ENCODE peak calls at places on chromosome 3, in four cellular contexts. One of them, this sample, is unnamed.

GRCh38 chr3:24686764-24687163 is 192.1 kb upstream of the THRB start:
- DNase-seq in heart right ventricle: no peak
- DNase-seq in DND-41: no peak
- DNase-seq in AG04450: no peak
- DNase-seq in this sample: no peak

GRCh38 chr3:60839242-60839641 is 412.0 kb downstream of the FHIT start:
- DNase-seq in heart right ventricle: no peak
- DNase-seq in AG04450: no peak
- DNase-seq in DND-41: no peak
- DNase-seq in this sample: no peak

GRCh38 chr3:79361748-79362378 is 405.9 kb downstream of the ROBO1 start:
- DNase-seq in AG04450: peak
- DNase-seq in heart right ventricle: peak
- DNase-seq in DND-41: no peak
- DNase-seq in this sample: peak

GRCh38 chr3:37183375-37183831 is 9.0 kb upstream of the LRRFIP2 start:
- DNase-seq in DND-41: no peak
- DNase-seq in AG04450: peak
- DNase-seq in heart right ventricle: no peak
- DNase-seq in this sample: no peak

GRCh38 chr3:39208463-39209055 is 16.2 kb upstream of the XIRP1 start:
- DNase-seq in AG04450: peak
- DNase-seq in DND-41: peak
- DNase-seq in heart right ventricle: peak
- DNase-seq in this sample: peak

GRCh38 chr3:43076857-43077256 is 29.0 kb downstream of the POMGNT2 start:
- DNase-seq in heart right ventricle: no peak
- DNase-seq in AG04450: no peak
- DNase-seq in DND-41: no peak
- DNase-seq in this sample: no peak

GRCh38 chr3:193681631-193682030 is 88.6 kb downstream of the OPA1 start:
- DNase-seq in AG04450: no peak
- DNase-seq in DND-41: no peak
- DNase-seq in heart right ventricle: no peak
- DNase-seq in this sample: no peak

GRCh38 chr3:187679638-187680396 is 9.6 kb upstream of the SST start:
- DNase-seq in AG04450: peak
- DNase-seq in heart right ventricle: peak
- DNase-seq in DND-41: peak
- DNase-seq in this sample: peak

GRCh38 chr3:100522125-100522524 is 29.7 kb downstream of the TMEM45A start:
- DNase-seq in AG04450: no peak
- DNase-seq in heart right ventricle: no peak
- DNase-seq in DND-41: no peak
- DNase-seq in this sample: no peak

GRCh38 chr3:10000686-10001085 is 14.0 kb upstream of the EMC3 start:
- DNase-seq in AG04450: no peak
- DNase-seq in heart right ventricle: no peak
- DNase-seq in DND-41: no peak
- DNase-seq in this sample: no peak

GRCh38 chr3:10888523-10889081 is 72.6 kb downstream of the SLC6A11 start:
- DNase-seq in AG04450: no peak
- DNase-seq in DND-41: no peak
- DNase-seq in heart right ventricle: no peak
- DNase-seq in this sample: no peak

GRCh38 chr3:98735296-98735695 is 27.8 kb upstream of the ST3GAL6 start:
- DNase-seq in AG04450: no peak
- DNase-seq in heart right ventricle: no peak
- DNase-seq in DND-41: no peak
- DNase-seq in this sample: no peak

GRCh38 chr3:12978682-12979081 is 94.5 kb downstream of the IQSEC1 start:
- DNase-seq in heart right ventricle: no peak
- DNase-seq in DND-41: no peak
- DNase-seq in AG04450: no peak
- DNase-seq in this sample: no peak

GRCh38 chr3:46708401-46709146 is 7.4 kb downstream of the TMIE start:
- DNase-seq in heart right ventricle: no peak
- DNase-seq in AG04450: no peak
- DNase-seq in DND-41: no peak
- DNase-seq in this sample: no peak

GRCh38 chr3:50608278-50608677 is 3.3 kb downstream of the CISH start:
- DNase-seq in DND-41: peak
- DNase-seq in AG04450: no peak
- DNase-seq in heart right ventricle: no peak
- DNase-seq in this sample: no peak

GRCh38 chr3:50607271-50608091 is 4.1 kb downstream of the CISH start:
- DNase-seq in DND-41: peak
- DNase-seq in heart right ventricle: no peak
- DNase-seq in AG04450: no peak
- DNase-seq in this sample: no peak

GRCh38 chr3:50609743-50610085 is 1.9 kb downstream of the CISH start:
- DNase-seq in AG04450: no peak
- DNase-seq in heart right ventricle: no peak
- DNase-seq in DND-41: peak
- DNase-seq in this sample: no peak

GRCh38 chr3:50610181-50610971 is 1.2 kb downstream of the CISH start:
- DNase-seq in heart right ventricle: no peak
- DNase-seq in DND-41: peak
- DNase-seq in AG04450: no peak
- DNase-seq in this sample: no peak

DNA sequence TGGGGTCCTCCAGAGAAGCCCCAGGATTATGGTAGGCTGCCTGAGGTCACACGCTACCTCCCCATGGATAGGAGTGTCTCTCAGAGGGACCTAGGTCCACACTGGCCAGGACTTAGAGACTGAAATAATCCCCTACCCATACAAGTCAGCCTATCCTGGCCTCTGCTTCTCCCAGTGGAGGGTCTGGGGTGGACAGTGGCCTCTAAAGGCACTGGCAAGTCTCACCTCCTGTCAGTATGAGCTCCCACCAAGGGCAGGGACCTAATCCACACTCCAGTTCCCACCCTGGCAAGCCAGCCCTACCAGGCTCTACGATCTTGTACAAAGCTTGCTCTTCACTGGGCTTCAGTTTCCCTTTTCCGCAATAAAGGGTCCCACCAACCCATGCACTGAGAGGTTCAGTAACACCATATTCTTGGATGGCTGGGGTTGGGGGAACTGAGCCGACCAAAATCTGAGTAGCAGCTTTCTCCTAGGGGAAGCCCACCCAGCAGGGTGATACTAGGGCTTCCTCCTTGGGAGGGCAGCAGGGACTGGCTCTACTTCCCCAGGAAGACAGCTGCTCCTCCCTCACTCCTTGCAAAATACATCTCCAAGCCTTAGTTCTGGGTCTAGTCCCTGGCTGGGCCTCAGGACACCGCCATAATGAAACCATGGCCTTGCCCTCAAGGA is 2.4 kb downstream of the CISH start:
- DNase-seq in DND-41: peak
- DNase-seq in AG04450: no peak
- DNase-seq in heart right ventricle: no peak
- DNase-seq in this sample: no peak
- H3K4me3 ChIP-seq in DND-41: peak
- H3K4me3 ChIP-seq in AG04450: no peak
- H3K4me3 ChIP-seq in heart right ventricle: no peak
- H3K4me3 ChIP-seq in this sample: no peak

DNA sequence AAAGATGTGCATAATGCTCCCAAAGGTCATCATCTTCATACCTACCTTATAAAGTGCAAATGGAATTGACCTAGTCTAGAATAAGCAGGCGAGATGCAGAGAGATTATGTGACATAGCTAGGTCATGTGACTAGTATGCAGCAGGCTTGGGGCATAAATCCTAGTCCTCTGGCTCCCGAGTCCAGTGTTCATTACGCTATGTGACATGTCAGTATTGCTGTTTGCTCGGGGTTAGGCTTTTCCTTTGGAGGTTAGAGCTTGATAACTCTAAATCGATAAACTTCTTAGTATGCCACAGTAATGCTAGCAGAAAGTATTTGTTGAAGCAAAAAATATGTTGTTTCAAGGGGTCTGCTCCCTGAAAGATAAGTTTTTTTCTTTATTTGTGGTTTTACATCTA is 481.7 kb upstream of the TPRG1 start:
- DNase-seq in heart right ventricle: no peak
- DNase-seq in AG04450: no peak
- DNase-seq in DND-41: no peak
- DNase-seq in this sample: no peak
- H3K4me3 ChIP-seq in heart right ventricle: no peak
- H3K4me3 ChIP-seq in AG04450: no peak
- H3K4me3 ChIP-seq in DND-41: no peak
- H3K4me3 ChIP-seq in this sample: no peak

DNA sequence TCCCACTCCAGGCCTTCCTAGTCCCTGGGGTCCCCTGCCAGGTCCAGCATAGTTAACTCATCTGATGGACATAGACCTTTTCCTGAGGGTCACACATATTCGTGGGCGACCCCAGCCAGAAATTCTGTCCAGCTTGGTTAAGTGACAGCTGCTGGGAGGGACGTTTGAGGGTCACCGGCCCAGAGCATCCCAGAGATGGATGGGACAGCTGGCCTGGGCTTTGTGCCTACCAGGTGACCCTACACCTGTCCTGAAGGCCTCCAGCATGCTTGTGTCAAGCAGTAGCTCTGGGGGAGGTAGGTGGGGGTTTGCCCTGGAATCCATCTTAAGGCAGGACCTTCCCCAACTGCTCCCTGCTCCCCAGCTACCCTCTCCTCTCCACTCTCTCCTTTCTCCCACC is 9.1 kb upstream of the DAG1 start:
- DNase-seq in heart right ventricle: no peak
- DNase-seq in DND-41: no peak
- DNase-seq in AG04450: no peak
- DNase-seq in this sample: no peak
- H3K4me3 ChIP-seq in heart right ventricle: no peak
- H3K4me3 ChIP-seq in DND-41: no peak
- H3K4me3 ChIP-seq in AG04450: no peak
- H3K4me3 ChIP-seq in this sample: no peak

GRCh38 chr3:151875759-151876158 is 2.3 kb downstream of the SUCNR1 start:
- DNase-seq in heart right ventricle: no peak
- DNase-seq in AG04450: no peak
- DNase-seq in DND-41: peak
- DNase-seq in this sample: no peak
- H3K4me3 ChIP-seq in heart right ventricle: no peak
- H3K4me3 ChIP-seq in AG04450: no peak
- H3K4me3 ChIP-seq in DND-41: peak
- H3K4me3 ChIP-seq in this sample: no peak

GRCh38 chr3:14650193-14650592 is 1.4 kb upstream of the CCDC174 start:
- DNase-seq in DND-41: no peak
- DNase-seq in heart right ventricle: no peak
- DNase-seq in AG04450: no peak
- DNase-seq in this sample: no peak

GRCh38 chr3:14646589-14647413 is 4.8 kb upstream of the CCDC174 start:
- DNase-seq in heart right ventricle: no peak
- DNase-seq in AG04450: no peak
- DNase-seq in DND-41: no peak
- DNase-seq in this sample: peak

GRCh38 chr3:14649466-14649865 is 2.1 kb upstream of the CCDC174 start:
- DNase-seq in DND-41: no peak
- DNase-seq in AG04450: no peak
- DNase-seq in heart right ventricle: no peak
- DNase-seq in this sample: no peak

GRCh38 chr3:14646150-14646573 is 5.4 kb upstream of the CCDC174 start:
- DNase-seq in DND-41: no peak
- DNase-seq in AG04450: no peak
- DNase-seq in heart right ventricle: no peak
- DNase-seq in this sample: no peak

GRCh38 chr3:14647976-14648955 is 3.3 kb upstream of the CCDC174 start:
- DNase-seq in AG04450: no peak
- DNase-seq in heart right ventricle: peak
- DNase-seq in DND-41: no peak
- DNase-seq in this sample: no peak
- H3K4me3 ChIP-seq in AG04450: no peak
- H3K4me3 ChIP-seq in heart right ventricle: no peak
- H3K4me3 ChIP-seq in DND-41: no peak
- H3K4me3 ChIP-seq in this sample: no peak

GRCh38 chr3:128054363-128054762 is 2.1 kb downstream of the SEC61A1 start:
- DNase-seq in AG04450: no peak
- DNase-seq in heart right ventricle: no peak
- DNase-seq in DND-41: no peak
- DNase-seq in this sample: no peak
- H3K4me3 ChIP-seq in AG04450: peak
- H3K4me3 ChIP-seq in heart right ventricle: no peak
- H3K4me3 ChIP-seq in DND-41: peak
- H3K4me3 ChIP-seq in this sample: no peak

GRCh38 chr3:186624598-186624997 is 11.7 kb downstream of the AHSG start:
- DNase-seq in DND-41: no peak
- DNase-seq in heart right ventricle: no peak
- DNase-seq in AG04450: no peak
- DNase-seq in this sample: no peak
- H3K4me3 ChIP-seq in DND-41: no peak
- H3K4me3 ChIP-seq in heart right ventricle: no peak
- H3K4me3 ChIP-seq in AG04450: no peak
- H3K4me3 ChIP-seq in this sample: no peak

GRCh38 chr3:94069242-94069813 is 6.5 kb downstream of the NSUN3 start:
- DNase-seq in DND-41: no peak
- DNase-seq in AG04450: no peak
- DNase-seq in heart right ventricle: no peak
- DNase-seq in this sample: no peak
- H3K4me3 ChIP-seq in DND-41: no peak
- H3K4me3 ChIP-seq in AG04450: no peak
- H3K4me3 ChIP-seq in heart right ventricle: no peak
- H3K4me3 ChIP-seq in this sample: no peak

GRCh38 chr3:45617430-45618080 is 23.0 kb downstream of the LIMD1 start:
- DNase-seq in heart right ventricle: no peak
- DNase-seq in AG04450: no peak
- DNase-seq in DND-41: no peak
- DNase-seq in this sample: no peak
- H3K4me3 ChIP-seq in heart right ventricle: no peak
- H3K4me3 ChIP-seq in AG04450: no peak
- H3K4me3 ChIP-seq in DND-41: no peak
- H3K4me3 ChIP-seq in this sample: no peak